ENCODE peak calls at places on chromosomes 6 and 20, in ten cellular contexts. I, L, W, A, B, X, G, U, K and Q are unnamed samples.

GRCh38 chr6:14838041-14838596 is 407.8 kb upstream of the JARID2 start:
- DNase-seq in I (no peak), L (no peak), G (no peak), W (no peak), B (no peak), X (no peak), U (no peak), K (no peak), A (no peak), Q (no peak)

GRCh38 chr6:124310139-124310538 is 506.5 kb downstream of the NKAIN2 start:
- DNase-seq in W (no peak), B (no peak), L (no peak), A (no peak), K (no peak), G (no peak), X (no peak), I (no peak), U (no peak), Q (no peak)

GRCh38 chr6:107354470-107354869 is 104.9 kb downstream of the PDSS2 start:
- DNase-seq in I (no peak), X (no peak), B (no peak), G (no peak), K (no peak), W (no peak), A (no peak), U (no peak), L (no peak), Q (no peak)

GRCh38 chr20:21395666-21396044 is 1.7 kb downstream of the NKX2-4 start:
- DNase-seq in U (no peak), L (no peak), G (no peak), K (no peak), I (no peak), B (no peak), X (no peak), W (no peak), A (no peak), Q (no peak)

GRCh38 chr6:6722195-6722594 is 133.7 kb downstream of the LY86 start:
- DNase-seq in W (no peak), G (no peak), L (no peak), K (no peak), X (no peak), A (no peak), B (no peak), U (no peak), I (no peak), Q (no peak)

GRCh38 chr6:36268478-36269248 is 1.2 kb upstream of the PNPLA1 start:
- DNase-seq in X (no peak), B (peak; percentile 12), L (peak; percentile 44), A (no peak), I (peak; percentile 42), U (no peak), G (no peak), W (no peak), K (no peak), Q (peak; percentile 69)

GRCh38 chr6:89244237-89244985 is 27.3 kb upstream of the GABRR1 start:
- DNase-seq in A (no peak), I (no peak), G (no peak), K (no peak), B (no peak), L (no peak), X (no peak), W (no peak), U (no peak), Q (no peak)

GRCh38 chr20:34768105-34768504 is 57.3 kb downstream of the NCOA6 start:
- DNase-seq in U (no peak), L (no peak), A (no peak), G (no peak), X (no peak), I (no peak), B (peak; percentile 80), W (no peak), K (no peak), Q (no peak)

GRCh38 chr6:113111550-113111949 is 745.6 kb upstream of the MARCKS start:
- DNase-seq in B (no peak), G (no peak), K (no peak), L (no peak), W (no peak), U (no peak), A (no peak), X (no peak), I (no peak), Q (no peak)

GRCh38 chr6:95431637-95432228 is 145.6 kb upstream of the MANEA start:
- DNase-seq in X (peak; percentile 18), K (peak; percentile 25), A (no peak), L (no peak), W (peak; percentile 38), B (peak; percentile 40), U (no peak), I (peak; percentile 71), G (no peak), Q (peak; percentile 52)

GRCh38 chr20:48155231-48155630 is 369.9 kb upstream of the SULF2 start:
- DNase-seq in W (no peak), L (no peak), B (no peak), I (peak; percentile 43), K (no peak), U (no peak), A (no peak), X (no peak), G (no peak), Q (no peak)

GRCh38 chr6:16762547-16763477 is 1.6 kb upstream of the ATXN1 start:
- DNase-seq in U (peak; percentile 75), B (peak; percentile 97), L (peak; percentile 61), G (peak; percentile 91), X (no peak), I (peak; percentile 74), K (peak; percentile 62), A (peak; percentile 45), W (peak; percentile 70), Q (peak; percentile 29)

GRCh38 chr6:167831281-167831680 is 4.6 kb downstream of the AFDN start:
- DNase-seq in A (no peak), G (no peak), W (no peak), I (no peak), K (no peak), U (no peak), X (no peak), L (no peak), B (peak; percentile 25), Q (no peak)

GRCh38 chr20:59814835-59815340 is 118.5 kb downstream of the SYCP2 start:
- DNase-seq in U (no peak), K (no peak), W (no peak), B (no peak), A (peak; percentile 8), X (no peak), I (no peak), L (no peak), G (no peak), Q (no peak)

GRCh38 chr6:30029587-30029986 is 31.5 kb upstream of the POLR1H start:
- DNase-seq in L (no peak), G (no peak), K (no peak), A (no peak), U (no peak), I (no peak), W (no peak), B (no peak), X (no peak), Q (no peak)

GRCh38 chr6:25576920-25577319 is 75.1 kb upstream of the SCGN start:
- DNase-seq in X (no peak), A (no peak), I (peak; percentile 6), U (no peak), K (no peak), G (no peak), W (no peak), L (no peak), B (no peak), Q (no peak)

GRCh38 chr20:32244150-32244823 is 33.2 kb upstream of the KIF3B start:
- DNase-seq in X (no peak), I (no peak), U (no peak), G (no peak), B (no peak), L (no peak), A (no peak), W (no peak), K (no peak), Q (no peak)

GRCh38 chr20:52572687-52573086 is 381.1 kb upstream of the ZFP64 start:
- DNase-seq in X (no peak), B (peak; percentile 5), L (no peak), K (no peak), G (no peak), W (no peak), A (no peak), U (no peak), I (no peak), Q (no peak)

GRCh38 chr20:52577696-52578095 is 386.1 kb upstream of the ZFP64 start:
- DNase-seq in A (no peak), W (no peak), G (no peak), U (no peak), B (no peak), L (no peak), X (no peak), K (no peak), I (no peak), Q (no peak)

DNA sequence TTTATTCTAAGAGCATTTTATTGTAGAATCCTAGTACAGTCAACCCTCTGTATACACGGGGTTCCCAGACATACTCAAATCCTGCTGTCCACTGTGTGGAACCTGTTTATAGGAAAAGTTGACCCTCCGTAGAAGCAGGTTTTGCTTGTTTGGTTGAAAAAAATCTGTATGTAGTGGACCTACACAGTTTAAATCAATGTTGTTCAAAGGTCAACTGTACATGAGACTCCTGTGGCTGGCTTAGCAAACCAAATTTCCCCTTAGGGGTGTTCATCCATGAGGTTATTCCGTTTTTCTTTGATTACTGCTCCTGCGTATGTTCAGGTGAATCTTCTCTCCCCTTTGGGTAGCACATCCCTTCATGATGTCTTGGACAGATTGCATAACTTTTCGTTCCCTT is 387.0 kb upstream of the ZFP64 start:
- DNase-seq in L (no peak), X (no peak), G (no peak), W (no peak), K (no peak), U (no peak), A (no peak), I (no peak), B (no peak), Q (no peak)
- TF ChIP-seq CTCF in L (no peak), X (no peak), G (no peak), W (no peak), K (no peak), U (no peak), A (no peak), I (no peak), B (no peak), Q (no peak)

GRCh38 chr20:297925-298754 is 770 bp downstream of the ZCCHC3 start:
- DNase-seq in A (peak; percentile 80), W (peak; percentile 83), K (peak; percentile 62), U (peak; percentile 84), L (peak; percentile 45), I (peak; percentile 70), G (peak; percentile 92), B (peak; percentile 71), X (no peak), Q (peak; percentile 73)
- TF ChIP-seq POLR2A in A (peak; percentile 27), W (peak; percentile 54), K (peak; percentile 18), U (peak; percentile 8), L (no peak), I (peak; percentile 65), G (no peak), B (no peak), X (no peak), Q (peak; percentile 62)

GRCh38 chr20:52193886-52194545 is 2.4 kb upstream of the ZFP64 start:
- DNase-seq in A (no peak), I (no peak), G (no peak), B (no peak), X (no peak), W (no peak), U (no peak), L (no peak), K (no peak), Q (no peak)
- TF ChIP-seq CTCF in A (no peak), I (no peak), G (no peak), B (no peak), X (no peak), W (no peak), U (no peak), L (no peak), K (no peak), Q (no peak)

GRCh38 chr6:20400476-20401402 is 940 bp upstream of the E2F3 start:
- DNase-seq in A (peak; percentile 30), I (peak; percentile 77), X (peak; percentile 20), K (no peak), U (peak; percentile 67), L (peak; percentile 20), W (peak; percentile 42), B (no peak), G (no peak), Q (peak; percentile 29)
- TF ChIP-seq POLR2A in A (peak; percentile 34), I (no peak), X (no peak), K (no peak), U (no peak), L (no peak), W (peak; percentile 13), B (no peak), G (no peak), Q (no peak)